ENCODE peak calls at places on chromosomes 7 and 10, in five cellular contexts. M is neural crest cell, N is anterior cingulate cortex, O is ecto neural progenitor cell, A is Panc1. K is an unnamed sample.

GRCh38 chr7:80775481-80775880 is 137.0 kb downstream of the CD36 start:
- DNase-seq in M (no peak), N (no peak), O (no peak), A (no peak), K (no peak)

GRCh38 chr10:91579351-91579985 is 53.4 kb downstream of the PPP1R3C start:
- DNase-seq in M (no peak), N (no peak), O (no peak), A (no peak), K (no peak)

GRCh38 chr7:142886866-142887265 is 1.3 kb upstream of the TRPV6 start:
- DNase-seq in M (no peak), N (no peak), O (no peak), A (no peak), K (no peak)

GRCh38 chr10:99676435-99676834 is 17.1 kb downstream of the ENTPD7 start:
- DNase-seq in M (no peak), N (no peak), O (no peak), A (no peak), K (no peak)

GRCh38 chr7:96508371-96508770 is 186.5 kb upstream of the SLC25A13 start:
- DNase-seq in M (no peak), N (no peak), O (no peak), A (no peak), K (peak)

GRCh38 chr7:91324663-91325062 is 60.4 kb downstream of the FZD1 start:
- DNase-seq in M (no peak), N (no peak), O (no peak), A (no peak), K (no peak)

GRCh38 chr10:22990443-22990842 is 62.6 kb downstream of the ARMC3 start:
- DNase-seq in M (no peak), N (no peak), O (no peak), A (no peak), K (no peak)

GRCh38 chr10:132376394-132376851 is 20.6 kb upstream of the PWWP2B start:
- DNase-seq in M (no peak), N (no peak), O (no peak), A (no peak), K (no peak)

GRCh38 chr10:114987995-114988394 is 50.0 kb downstream of the TRUB1 start:
- DNase-seq in M (no peak), N (no peak), O (no peak), A (no peak), K (peak)

GRCh38 chr10:105969884-105970377 is 1194.6 kb downstream of the SORCS1 start:
- DNase-seq in M (no peak), N (no peak), O (no peak), A (no peak), K (no peak)

GRCh38 chr10:61164458-61165160 is 220.6 kb upstream of the RHOBTB1 start:
- DNase-seq in M (no peak), N (no peak), O (no peak), A (no peak), K (peak)

GRCh38 chr10:86792768-86793167 is 36.3 kb downstream of the BMPR1A start:
- DNase-seq in M (no peak), N (no peak), O (no peak), A (no peak), K (no peak)

GRCh38 chr10:112535432-112536038 is 88.5 kb downstream of the VTI1A start:
- DNase-seq in M (no peak), N (no peak), O (no peak), A (no peak), K (no peak)

GRCh38 chr7:142942746-142943145 is 3.5 kb downstream of the LLCFC1 start:
- DNase-seq in M (no peak), N (no peak), O (no peak), A (no peak), K (no peak)

GRCh38 chr10:113139695-113140094 is 189.6 kb downstream of the TCF7L2 start:
- DNase-seq in M (no peak), N (no peak), O (no peak), A (no peak), K (no peak)

GRCh38 chr10:17007836-17008235 is 121.8 kb downstream of the CUBN start:
- DNase-seq in M (no peak), N (no peak), O (no peak), A (no peak), K (no peak)

GRCh38 chr10:19719320-19719719 is 96.9 kb upstream of the PLXDC2 start:
- DNase-seq in M (no peak), N (no peak), O (no peak), A (no peak), K (peak)

GRCh38 chr10:6279540-6280267 is 77.0 kb downstream of the PFKFB3 start:
- DNase-seq in M (peak), N (no peak), O (peak), A (no peak), K (peak)

GRCh38 chr7:29843738-29844137 is 37.4 kb downstream of the WIPF3 start:
- DNase-seq in M (no peak), N (no peak), O (no peak), A (no peak), K (no peak)

GRCh38 chr7:122299935-122300606 is 4.5 kb downstream of the FEZF1 start:
- DNase-seq in M (no peak), N (no peak), O (peak), A (no peak), K (no peak)

K was measured in PC-3.